ENCODE peak calls at places on chromosomes 12 and 14, in four cellular contexts. B is H7, A is kidney epithelial cell, O is mesendoderm. F is an unnamed sample.

GRCh38 chr12:46523446-46523845 is 150.9 kb upstream of the SLC38A2 start:
- DNase-seq in A (no peak), O (no peak), B (no peak), F (no peak)

GRCh38 chr12:109445224-109445623 is 31.9 kb downstream of the KCTD10 start:
- DNase-seq in A (no peak), O (no peak), B (no peak), F (no peak)

GRCh38 chr14:99260652-99261551 is 11.1 kb downstream of the BCL11B start:
- DNase-seq in O (no peak), B (no peak), A (no peak), F (no peak)

GRCh38 chr14:29126361-29126760 is 359.8 kb downstream of the FOXG1 start:
- DNase-seq in B (no peak), O (no peak), A (no peak), F (no peak)

GRCh38 chr14:106811167-106811566 is 1284.8 kb downstream of the TMEM121 start:
- DNase-seq in O (no peak), A (no peak), B (no peak), F (no peak)

GRCh38 chr12:6823161-6824084 is 1.8 kb downstream of the GPR162 start:
- DNase-seq in B (peak), O (peak), A (no peak), F (no peak)

GRCh38 chr14:104383088-104383805 is 196.3 kb upstream of the C14orf180 start:
- DNase-seq in B (peak), O (no peak), A (no peak), F (no peak)

GRCh38 chr12:46360908-46361666 is 11.5 kb downstream of the SLC38A2 start:
- DNase-seq in O (no peak), B (no peak), A (no peak), F (no peak)

GRCh38 chr12:118357327-118358007 is 15.2 kb downstream of the TAOK3 start:
- DNase-seq in A (no peak), O (no peak), B (no peak), F (no peak)

GRCh38 chr14:39203659-39204606 is 28.9 kb downstream of the PNN start:
- DNase-seq in A (no peak), B (no peak), O (peak), F (no peak)

GRCh38 chr14:99545574-99545973 is 58.4 kb downstream of the CCDC85C start:
- DNase-seq in A (no peak), B (no peak), O (no peak), F (no peak)

GRCh38 chr14:55354500-55354899 is 57.1 kb downstream of the ATG14 start:
- DNase-seq in O (peak), B (peak), A (no peak), F (peak)

GRCh38 chr12:32918890-32919791 is 22.6 kb upstream of the PKP2 start:
- DNase-seq in A (no peak), O (peak), B (peak), F (peak)

GRCh38 chr14:74959596-74960180 is 4.3 kb upstream of the PGF start:
- DNase-seq in B (no peak), A (no peak), O (no peak), F (no peak)

GRCh38 chr14:103115845-103116572 is 7.3 kb upstream of the TNFAIP2 start:
- DNase-seq in O (no peak), A (no peak), B (no peak), F (no peak)

GRCh38 chr12:104998423-104999346 is 12.6 kb downstream of the NOPCHAP1 start:
- DNase-seq in B (no peak), A (no peak), O (no peak), F (no peak)

GRCh38 chr14:100567009-100567876 is 20.0 kb downstream of the BEGAIN start:
- DNase-seq in O (no peak), B (peak), A (no peak), F (peak)

GRCh38 chr14:35287481-35288013 is 4.6 kb upstream of the PSMA6 start:
- DNase-seq in A (no peak), O (no peak), B (no peak), F (no peak)

GRCh38 chr14:68384335-68384734 is 408.5 kb downstream of the ZFP36L1 start:
- DNase-seq in A (no peak), B (no peak), O (no peak), F (no peak)

GRCh38 chr12:15897433-15897832 is 13.7 kb upstream of the DERA start:
- DNase-seq in B (no peak), A (no peak), O (no peak), F (no peak)

GRCh38 chr14:65461730-65462129 is 49.2 kb downstream of the FUT8 start:
- DNase-seq in B (no peak), A (no peak), O (no peak), F (no peak)

GRCh38 chr14:61872452-61872851 is 110.2 kb downstream of the SNAPC1 start:
- DNase-seq in B (no peak), A (no peak), O (no peak), F (no peak)

GRCh38 chr14:51139221-51139681 is 44.3 kb upstream of the TRIM9 start:
- DNase-seq in B (no peak), A (peak), O (no peak), F (no peak)

GRCh38 chr14:62081012-62081612 is 318.9 kb downstream of the SNAPC1 start:
- DNase-seq in B (no peak), A (no peak), O (no peak), F (no peak)

GRCh38 chr14:40629144-40629543 is 977.5 kb upstream of the LRFN5 start:
- DNase-seq in B (no peak), O (no peak), A (no peak), F (no peak)

GRCh38 chr12:12236896-12237295 is 29.9 kb downstream of the LRP6 start:
- DNase-seq in B (no peak), O (peak), A (no peak), F (no peak)

GRCh38 chr14:75522224-75522764 is at the start of gene BATF:
- DNase-seq in O (no peak), A (no peak), B (no peak), F (no peak)

GRCh38 chr12:38921025-38921677 is 15.8 kb upstream of the CPNE8 start:
- DNase-seq in O (peak), A (peak), B (peak), F (peak)

GRCh38 chr12:91139981-91140659 is 28.8 kb upstream of the LUM start:
- DNase-seq in A (no peak), B (no peak), O (no peak), F (no peak)

GRCh38 chr14:79705126-79705894 is 506.0 kb downstream of the DIO2 start:
- DNase-seq in A (no peak), B (no peak), O (no peak), F (no peak)

GRCh38 chr14:93741556-93742210 is 46.6 kb downstream of the PRIMA1 start:
- DNase-seq in B (no peak), O (no peak), A (no peak), F (no peak)

GRCh38 chr14:92846162-92846897 is 52.2 kb downstream of the GOLGA5 start:
- DNase-seq in O (no peak), B (no peak), A (peak), F (no peak)

GRCh38 chr12:49901986-49902385 is 1.7 kb downstream of the FAIM2 start:
- DNase-seq in O (no peak), B (no peak), A (no peak), F (no peak)

GRCh38 chr14:36659010-36659821 is 2.4 kb upstream of the PAX9 start:
- DNase-seq in B (peak), A (no peak), O (no peak), F (no peak)

GRCh38 chr14:90620540-90621204 is 195.6 kb downstream of the TTC7B start:
- DNase-seq in A (no peak), O (no peak), B (no peak), F (no peak)

GRCh38 chr14:68000516-68000915 is 180.9 kb downstream of the RAD51B start:
- DNase-seq in A (no peak), B (no peak), O (no peak), F (no peak)

GRCh38 chr12:122265433-122265832 is 861 bp downstream of the VPS33A start:
- DNase-seq in B (no peak), A (no peak), O (no peak), F (no peak)

GRCh38 chr12:105107176-105107496 is 395 bp upstream of the WASHC4 start:
- DNase-seq in O (no peak), A (no peak), B (no peak), F (peak)

GRCh38 chr12:87428701-87429277 is 600.4 kb downstream of the C12orf50 start:
- DNase-seq in B (no peak), O (no peak), A (no peak), F (no peak)

GRCh38 chr12:121697093-121697698 is 15.4 kb upstream of the TMEM120B start:
- DNase-seq in O (no peak), A (no peak), B (peak), F (peak)